ENCODE peak calls at places on chromosomes 11 and 22, in seven cellular contexts. L is GM12864; I is activated CD4-positive, CD25-positive, alpha-beta regulatory T cell treated with anti-CD3 and anti-CD28 coated beads, Interleukin-2, amount 50 U/mL, for 16 hours; C is HT-29; T is nephron progenitor cell; R is AG10803; K is NCI-H1436. U is an unnamed sample.

GRCh38 chr11:110968348-110969062 is 256.3 kb upstream of the ARHGAP20 start:
- DNase-seq in K (no peak), L (no peak), T (no peak), I (no peak), C (no peak), R (peak), U (no peak)

GRCh38 chr11:102328748-102329147 is 11.5 kb downstream of the BIRC3 start:
- DNase-seq in R (no peak), C (no peak), T (no peak), I (no peak), L (no peak), K (no peak), U (no peak)

GRCh38 chr11:87114093-87114492 is 76.4 kb downstream of the TMEM135 start:
- DNase-seq in T (no peak), I (no peak), R (peak), L (no peak), K (no peak), C (no peak), U (no peak)

GRCh38 chr11:116189378-116190170 is 583.2 kb downstream of the BUD13 start:
- DNase-seq in T (peak), R (no peak), I (no peak), L (no peak), C (no peak), K (no peak), U (peak)

GRCh38 chr22:36929621-36930020 is 16.2 kb downstream of the CSF2RB start:
- DNase-seq in R (no peak), K (no peak), C (no peak), L (no peak), I (no peak), T (no peak), U (no peak)

GRCh38 chr11:112631333-112631732 is 329.9 kb upstream of the NCAM1 start:
- DNase-seq in I (no peak), L (no peak), K (no peak), T (no peak), C (no peak), R (no peak), U (no peak)

GRCh38 chr11:58616594-58616993 is 5.9 kb upstream of the CNTF start:
- DNase-seq in R (peak), C (no peak), I (no peak), K (no peak), L (no peak), T (no peak), U (no peak)

GRCh38 chr11:804599-804964 is 449 bp downstream of the PIDD1 start:
- DNase-seq in K (no peak), L (no peak), I (no peak), T (no peak), R (no peak), C (no peak), U (no peak)

GRCh38 chr11:450809-451451 is 851 bp downstream of the PTDSS2 start:
- DNase-seq in I (peak), R (peak), T (peak), K (no peak), L (peak), C (peak), U (peak)

GRCh38 chr11:78798567-78799170 is 224.0 kb upstream of the NARS2 start:
- DNase-seq in L (peak), C (peak), K (peak), T (peak), R (peak), I (no peak), U (peak)

GRCh38 chr11:45219411-45219810 is 66.7 kb downstream of the SYT13 start:
- DNase-seq in K (no peak), R (no peak), T (no peak), L (no peak), C (no peak), I (no peak), U (no peak)

GRCh38 chr22:30251661-30252226 is 5.2 kb upstream of the LIF start:
- DNase-seq in C (no peak), R (no peak), K (no peak), L (no peak), I (no peak), T (no peak), U (no peak)

GRCh38 chr22:25080855-25081254 is 118.8 kb upstream of the CRYBB3 start:
- DNase-seq in C (no peak), R (no peak), I (no peak), T (no peak), K (no peak), L (no peak), U (no peak)

GRCh38 chr11:11243790-11244469 is 109.1 kb downstream of the CSNK2A3 start:
- DNase-seq in I (no peak), C (peak), L (no peak), R (peak), T (peak), K (peak), U (peak)

GRCh38 chr11:73976451-73977151 is 6.0 kb downstream of the UCP2 start:
- DNase-seq in L (no peak), I (no peak), K (no peak), C (no peak), R (no peak), T (no peak), U (no peak)

GRCh38 chr22:47064016-47064415 is 301.6 kb downstream of the TBC1D22A start:
- DNase-seq in I (no peak), C (no peak), T (no peak), R (no peak), L (no peak), K (no peak), U (no peak)

GRCh38 chr11:60972182-60973030 is 926 bp downstream of the CD6 start:
- DNase-seq in R (no peak), C (no peak), I (no peak), L (no peak), K (no peak), T (no peak), U (no peak)

GRCh38 chr22:46798366-46799057 is 36.1 kb downstream of the TBC1D22A start:
- DNase-seq in R (peak), T (peak), C (peak), K (no peak), L (no peak), I (peak), U (peak)

GRCh38 chr11:130477646-130478203 is 29.3 kb downstream of the ADAMTS15 start:
- DNase-seq in K (no peak), R (no peak), I (no peak), L (no peak), C (no peak), T (no peak), U (no peak)

GRCh38 chr22:31490496-31490925 is 869 bp upstream of the EIF4ENIF1 start:
- DNase-seq in L (peak), C (peak), I (no peak), T (peak), K (no peak), R (peak), U (peak)

GRCh38 chr11:77135069-77135468 is 7.0 kb downstream of the MYO7A start:
- DNase-seq in I (no peak), T (no peak), C (no peak), K (no peak), L (no peak), R (no peak), U (no peak)

GRCh38 chr11:123302751-123303195 is 107.7 kb upstream of the CLMP start:
- DNase-seq in L (peak), C (no peak), I (no peak), K (no peak), T (no peak), R (peak), U (peak)

GRCh38 chr22:37001826-37002225 is 17.4 kb downstream of the TST start:
- DNase-seq in T (no peak), C (no peak), I (no peak), K (no peak), R (no peak), L (no peak), U (no peak)

GRCh38 chr22:17258015-17258827 is 39.0 kb upstream of the ADA2 start:
- DNase-seq in K (peak), L (peak), T (peak), I (peak), C (peak), R (peak), U (peak)

GRCh38 chr11:396948-397548 is 3.0 kb downstream of the PKP3 start:
- DNase-seq in T (no peak), L (no peak), K (no peak), R (peak), I (no peak), C (no peak), U (no peak)

GRCh38 chr11:33317662-33318061 is 60.5 kb downstream of the HIPK3 start:
- DNase-seq in C (no peak), I (no peak), K (no peak), T (no peak), L (no peak), R (peak), U (no peak)

GRCh38 chr22:31082606-31083376 is 1.7 kb downstream of the SMTN start:
- DNase-seq in I (peak), R (peak), T (peak), L (no peak), K (peak), C (peak), U (peak)

GRCh38 chr22:32685527-32685926 is 116.0 kb upstream of the TIMP3 start:
- DNase-seq in K (no peak), T (no peak), C (no peak), L (no peak), I (no peak), R (no peak), U (no peak)

U was measured in GM23338.